ENCODE peak calls at places on chromosomes 12 and 14, in eight cellular contexts. K is NCI-H748 treated with DMSO at 0.1 percent for 48 hours, J is mammary epithelial cell, I is memory B cell, S is osteocyte, H is A673, M is gastrocnemius medialis, L is ACHN. P is an unnamed sample.

GRCh38 chr12:132886529-132887477 is 602 bp downstream of the CHFR start:
- DNase-seq in L (peak), M (no peak), H (peak), J (peak), S (no peak), K (no peak), I (no peak), P (no peak)

GRCh38 chr12:95620171-95620570 is 68.9 kb upstream of the USP44 start:
- DNase-seq in K (no peak), J (no peak), L (no peak), I (no peak), M (no peak), S (no peak), H (no peak), P (no peak)

GRCh38 chr12:113420996-113421595 is 1.1 kb upstream of the SDSL start:
- DNase-seq in M (no peak), L (no peak), S (no peak), I (no peak), H (no peak), J (no peak), K (no peak), P (no peak)

GRCh38 chr12:130196827-130197226 is 34.6 kb downstream of the FZD10 start:
- DNase-seq in I (no peak), L (no peak), H (no peak), J (no peak), K (no peak), M (no peak), S (no peak), P (no peak)

GRCh38 chr12:58922849-58923248 is 2.5 kb upstream of the LRIG3 start:
- DNase-seq in S (no peak), H (no peak), L (no peak), M (no peak), I (no peak), K (no peak), J (no peak), P (no peak)

GRCh38 chr14:73267474-73267873 is 30.2 kb downstream of the PAPLN start:
- DNase-seq in I (no peak), S (no peak), M (no peak), K (no peak), J (no peak), H (no peak), L (no peak), P (no peak)

GRCh38 chr14:105059035-105059916 is 6.0 kb downstream of the GPR132 start:
- DNase-seq in L (no peak), M (no peak), S (no peak), H (no peak), K (no peak), I (no peak), J (no peak), P (peak)

GRCh38 chr14:31758941-31759340 is 197.7 kb downstream of the NUBPL start:
- DNase-seq in J (no peak), S (no peak), K (no peak), M (no peak), I (no peak), H (no peak), L (no peak), P (no peak)

GRCh38 chr14:45181329-45181728 is 45.6 kb downstream of the FANCM start:
- DNase-seq in L (no peak), K (no peak), H (no peak), I (no peak), S (no peak), M (no peak), J (no peak), P (no peak)

GRCh38 chr14:37343307-37344094 is 145.8 kb downstream of the MIPOL1 start:
- DNase-seq in L (no peak), J (no peak), M (no peak), I (no peak), S (no peak), K (no peak), H (no peak), P (no peak)

GRCh38 chr12:77049767-77050353 is 15.5 kb downstream of the E2F7 start:
- DNase-seq in H (peak), M (no peak), L (peak), K (peak), I (peak), S (no peak), J (peak), P (peak)

GRCh38 chr12:128269108-128269713 is 2.2 kb downstream of the TMEM132C start:
- DNase-seq in L (no peak), I (no peak), H (no peak), S (no peak), M (no peak), K (peak), J (no peak), P (no peak)

GRCh38 chr12:123471374-123472068 is 13.6 kb downstream of the SNRNP35 start:
- DNase-seq in M (no peak), I (no peak), J (no peak), K (no peak), L (no peak), S (no peak), H (no peak), P (no peak)